ENCODE peak calls at places on chromosomes 1 and 21, in six cellular contexts. K is NCI-H1092 treated with DMSO at 0.1 percent for 48 hours, Y is RWPE1, G is iPS-NIHi11, Q is AG09319, X is substantia nigra. R is an unnamed sample.

GRCh38 chr1:207824691-207825090 is 72.8 kb downstream of the CD46 start:
- DNase-seq in Q (no peak), K (no peak), Y (no peak), G (no peak), X (no peak), R (peak)

GRCh38 chr1:210376836-210377377 is 48.2 kb downstream of the HHAT start:
- DNase-seq in Y (no peak), K (no peak), G (no peak), X (no peak), Q (no peak), R (no peak)

GRCh38 chr1:167491586-167492408 is 26.5 kb downstream of the CD247 start:
- DNase-seq in X (no peak), K (no peak), G (peak), Y (no peak), Q (no peak), R (no peak)

GRCh38 chr1:221025391-221026355 is 146.4 kb downstream of the HLX start:
- DNase-seq in K (no peak), X (no peak), Y (no peak), Q (no peak), G (no peak), R (peak)

GRCh38 chr1:243763806-243764205 is 86.2 kb downstream of the AKT3 start:
- DNase-seq in G (no peak), K (no peak), Q (no peak), Y (no peak), X (no peak), R (no peak)

GRCh38 chr1:212525479-212526110 is 83.0 kb upstream of the ATF3 start:
- DNase-seq in K (no peak), Q (no peak), G (no peak), X (no peak), Y (peak), R (peak)

GRCh38 chr1:116868386-116868785 is 41.3 kb upstream of the PTGFRN start:
- DNase-seq in K (no peak), X (no peak), Y (no peak), Q (no peak), G (no peak), R (no peak)

GRCh38 chr1:155847823-155848529 is 9.0 kb downstream of the GON4L start:
- DNase-seq in X (no peak), Y (no peak), Q (no peak), K (no peak), G (no peak), R (no peak)

GRCh38 chr1:109274533-109275476 is 8.1 kb downstream of the PSRC1 start:
- DNase-seq in X (no peak), G (no peak), Y (peak), K (peak), Q (no peak), R (peak)

GRCh38 chr1:175555266-175555665 is 188.1 kb downstream of the TNR start:
- DNase-seq in K (no peak), Y (peak), G (no peak), Q (no peak), X (no peak), R (peak)

GRCh38 chr21:37783016-37783415 is 133.2 kb downstream of the KCNJ6 start:
- DNase-seq in K (no peak), X (no peak), Y (no peak), G (no peak), Q (no peak), R (no peak)

GRCh38 chr1:1110561-1110971 is 5.3 kb downstream of the C1orf159 start:
- DNase-seq in X (no peak), Q (no peak), G (no peak), Y (no peak), K (no peak), R (no peak)

GRCh38 chr1:173161510-173162221 is 45.5 kb downstream of the TNFSF4 start:
- DNase-seq in G (no peak), Y (peak), K (no peak), X (no peak), Q (no peak), R (peak)

GRCh38 chr1:237556911-237557310 is 333.8 kb downstream of the ZP4 start:
- DNase-seq in K (no peak), G (no peak), Y (no peak), X (no peak), Q (no peak), R (peak)

GRCh38 chr1:24694380-24694843 is 50.8 kb upstream of the CLIC4 start:
- DNase-seq in X (no peak), G (no peak), Q (peak), Y (no peak), K (peak), R (no peak)

GRCh38 chr1:9391620-9392019 is 98.9 kb downstream of the SPSB1 start:
- DNase-seq in Q (no peak), Y (no peak), G (no peak), X (no peak), K (no peak), R (no peak)

GRCh38 chr21:29306920-29307319 is 8.2 kb downstream of the BACH1 start:
- DNase-seq in Q (no peak), G (no peak), Y (no peak), X (no peak), K (no peak), R (no peak)

GRCh38 chr1:154955039-154955717 is 721 bp downstream of the PBXIP1 start:
- DNase-seq in Y (no peak), Q (peak), K (peak), G (peak), X (no peak), R (no peak)

GRCh38 chr1:229675396-229675795 is 49.3 kb downstream of the URB2 start:
- DNase-seq in Y (no peak), X (no peak), K (no peak), G (no peak), Q (no peak), R (no peak)

GRCh38 chr1:110012100-110012499 is 22.3 kb upstream of the STRIP1 start:
- DNase-seq in K (no peak), G (no peak), Q (no peak), Y (no peak), X (no peak), R (no peak)

GRCh38 chr1:94876362-94876761 is 50.5 kb downstream of the CNN3 start:
- DNase-seq in Q (no peak), G (no peak), X (no peak), Y (peak), K (no peak), R (peak)

GRCh38 chr1:207839083-207839413 is 71.9 kb downstream of the CD34 start:
- DNase-seq in Q (no peak), X (no peak), G (no peak), K (no peak), Y (no peak), R (no peak)

GRCh38 chr1:56389813-56390539 is 189.4 kb downstream of the PLPP3 start:
- DNase-seq in Y (no peak), X (no peak), K (no peak), Q (no peak), G (peak), R (peak)

GRCh38 chr1:37945743-37946702 is 830 bp downstream of the INPP5B start:
- DNase-seq in Y (no peak), Q (peak), K (no peak), X (no peak), G (peak), R (no peak)

GRCh38 chr1:154320882-154321608 is at the start of gene AQP10:
- DNase-seq in G (no peak), K (no peak), Y (no peak), X (no peak), Q (no peak), R (no peak)

GRCh38 chr1:149844096-149844495 is 55.3 kb upstream of the BOLA1 start:
- DNase-seq in X (no peak), Q (no peak), K (no peak), Y (peak), G (no peak), R (peak)

GRCh38 chr1:153404768-153405167 is 11.6 kb upstream of the S100A7A start:
- DNase-seq in Y (peak), G (peak), Q (no peak), K (no peak), X (peak), R (peak)

GRCh38 chr1:209364716-209365115 is 218.8 kb upstream of the CAMK1G start:
- DNase-seq in X (no peak), G (no peak), Y (peak), K (no peak), Q (no peak), R (peak)

GRCh38 chr1:51623025-51623424 is 6.1 kb downstream of the OSBPL9 start:
- DNase-seq in X (no peak), K (no peak), Y (no peak), G (no peak), Q (no peak), R (no peak)

GRCh38 chr1:97814121-97814520 is 106.7 kb downstream of the DPYD start:
- DNase-seq in K (no peak), Y (no peak), X (no peak), G (no peak), Q (no peak), R (peak)

GRCh38 chr21:41045534-41046268 is 122.3 kb upstream of the BACE2 start:
- DNase-seq in X (no peak), K (peak), Y (no peak), G (peak), Q (no peak), R (peak)

GRCh38 chr1:162138107-162138506 is 68.6 kb downstream of the NOS1AP start:
- DNase-seq in X (no peak), K (no peak), Q (no peak), Y (no peak), G (no peak), R (no peak)

R was measured in MCF 10A.